ENCODE peak calls at places on chromosomes 4 and X, in nine cellular contexts. V, G, L, H, C, U, X, S and B are unnamed samples.

GRCh38 chr4:73311428-73311827 is 52.8 kb upstream of the ANKRD17 start:
- DNase-seq in L (peak; percentile 8), U (peak; percentile 77), V (no peak), G (no peak), S (no peak), H (no peak), X (no peak), C (no peak), B (no peak)

GRCh38 chrX:114584434-114584943 is 603 bp downstream of the HTR2C start:
- DNase-seq in X (no peak), V (no peak), H (no peak), S (no peak), U (no peak), L (no peak), G (peak; percentile 59), C (no peak), B (no peak)

GRCh38 chr4:119299221-119300071 is 22.5 kb downstream of the FABP2 start:
- DNase-seq in L (no peak), H (no peak), S (no peak), X (no peak), C (no peak), U (peak; percentile 28), V (no peak), G (no peak), B (peak; percentile 12)

GRCh38 chr4:8785656-8786142 is 85.9 kb downstream of the HMX1 start:
- DNase-seq in X (no peak), C (no peak), U (no peak), V (no peak), G (no peak), H (no peak), S (no peak), L (no peak), B (no peak)

GRCh38 chr4:6761540-6762243 is 20.8 kb upstream of the KIAA0232 start:
- DNase-seq in V (no peak), C (no peak), S (no peak), U (no peak), L (no peak), H (no peak), X (no peak), G (no peak), B (no peak)

GRCh38 chr4:107862658-107863057 is 37.9 kb downstream of the SGMS2 start:
- DNase-seq in X (no peak), H (peak; percentile 23), S (no peak), V (peak; percentile 49), G (no peak), L (peak; percentile 82), U (peak; percentile 63), C (peak; percentile 15), B (no peak)

GRCh38 chrX:53330331-53330730 is 48.9 kb upstream of the IQSEC2 start:
- DNase-seq in X (no peak), H (no peak), U (no peak), V (no peak), L (no peak), G (no peak), C (no peak), S (no peak), B (no peak)

GRCh38 chr4:77821775-77822174 is 2.6 kb upstream of the CNOT6L start:
- DNase-seq in G (no peak), C (no peak), S (no peak), H (no peak), X (no peak), L (no peak), V (no peak), U (no peak), B (no peak)

GRCh38 chr4:89379541-89380035 is 72.0 kb upstream of the GPRIN3 start:
- DNase-seq in L (no peak), X (no peak), G (no peak), H (no peak), V (no peak), S (no peak), C (no peak), U (no peak), B (no peak)

GRCh38 chrX:38807873-38808272 is 6.6 kb downstream of the MID1IP1 start:
- DNase-seq in U (no peak), L (no peak), S (no peak), C (no peak), G (no peak), V (no peak), H (no peak), X (no peak), B (no peak)

GRCh38 chrX:155086202-155086840 is 15.0 kb downstream of the BRCC3 start:
- DNase-seq in L (peak; percentile 31), G (no peak), X (peak; percentile 30), V (no peak), H (no peak), U (peak; percentile 12), S (no peak), C (peak; percentile 22), B (no peak)

GRCh38 chrX:20666316-20666715 is 399.6 kb upstream of the RPS6KA3 start:
- DNase-seq in U (no peak), S (no peak), C (no peak), L (no peak), G (no peak), X (no peak), V (no peak), H (no peak), B (no peak)

GRCh38 chr4:54061873-54062272 is 2.5 kb downstream of the CHIC2 start:
- DNase-seq in X (no peak), H (no peak), S (no peak), U (no peak), G (no peak), V (no peak), C (no peak), L (no peak), B (no peak)

GRCh38 chr4:54064317-54065275 is at the start of gene CHIC2:
- DNase-seq in U (peak; percentile 92), G (peak; percentile 96), L (peak; percentile 77), X (peak; percentile 96), S (peak; percentile 76), C (peak; percentile 63), H (peak; percentile 93), V (peak; percentile 96), B (peak; percentile 76)

GRCh38 chr4:54062392-54062791 is 2.0 kb downstream of the CHIC2 start:
- DNase-seq in L (no peak), X (no peak), S (no peak), G (no peak), U (no peak), C (no peak), V (no peak), H (no peak), B (no peak)

GRCh38 chr4:54063737-54064316 is 578 bp downstream of the CHIC2 start:
- DNase-seq in V (peak; percentile 39), U (no peak), L (no peak), G (peak; percentile 80), H (peak; percentile 39), S (peak; percentile 31), C (peak; percentile 4), X (peak; percentile 36), B (peak; percentile 19)

GRCh38 chr4:54063224-54063623 is 1.2 kb downstream of the CHIC2 start:
- DNase-seq in C (no peak), G (no peak), H (no peak), L (no peak), V (no peak), X (no peak), U (peak; percentile 60), S (no peak), B (no peak)
- TF ChIP-seq POLR2A in C (no peak), G (no peak), H (no peak), L (no peak), V (no peak), X (no peak), U (no peak), S (no peak), B (no peak)

DNA sequence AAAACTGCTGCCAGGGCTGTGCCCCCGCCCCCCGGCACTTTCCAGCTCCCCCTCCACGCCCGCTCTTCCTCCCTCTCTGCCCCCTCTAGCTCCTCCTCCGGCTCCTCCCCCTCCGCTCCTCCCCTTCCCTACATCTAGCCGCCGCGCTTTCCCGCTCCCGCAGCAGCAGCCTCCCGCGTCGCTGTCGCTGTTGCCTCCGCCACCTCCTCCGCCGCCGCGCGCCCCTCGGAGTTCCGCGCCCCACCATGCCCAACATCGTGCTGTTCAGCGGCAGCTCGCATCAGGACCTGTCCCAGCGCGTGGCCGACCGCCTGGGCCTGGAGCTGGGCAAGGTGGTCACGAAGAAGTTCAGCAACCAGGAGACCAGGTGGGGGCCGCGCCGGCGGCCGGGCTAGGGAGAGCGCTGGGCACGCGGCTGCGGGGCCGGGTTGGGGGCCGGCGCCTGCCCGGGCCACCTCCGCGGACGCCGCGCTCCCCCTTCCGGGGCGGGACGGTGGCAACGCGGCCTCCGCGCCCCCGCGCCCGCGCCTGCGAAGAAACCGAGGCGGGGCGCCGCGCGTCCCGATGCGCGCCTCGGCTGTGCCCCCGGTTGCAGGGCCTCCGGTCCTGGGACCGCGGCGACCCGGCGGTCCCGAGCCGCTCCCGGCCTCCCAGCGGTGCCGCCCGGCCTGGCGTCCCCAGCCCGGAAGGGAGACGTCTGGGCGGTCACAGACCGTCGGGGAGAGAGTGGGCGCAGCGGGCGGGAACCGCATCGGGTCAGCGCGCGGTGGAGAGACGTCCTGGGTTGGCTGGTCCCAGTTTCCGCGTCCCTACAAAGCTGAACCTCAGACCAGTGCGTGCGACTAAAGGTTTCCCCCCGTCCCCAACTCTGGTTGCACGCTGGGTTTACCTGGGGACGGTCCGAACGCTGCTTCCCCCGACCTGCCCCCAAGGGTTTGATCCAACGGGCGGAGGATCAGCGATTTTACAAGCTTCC is at the start of gene PRPS2:
- DNase-seq in V (peak; percentile 69), H (peak; percentile 53), S (peak; percentile 4), C (peak; percentile 76), U (peak; percentile 18), L (no peak), X (peak; percentile 48), G (peak; percentile 81), B (peak; percentile 70)
- TF ChIP-seq POLR2A in V (no peak), H (no peak), S (no peak), C (peak; percentile 76), U (peak; percentile 33), L (no peak), X (no peak), G (peak; percentile 35), B (peak; percentile 64)

GRCh38 chr4:100188829-100189228 is 1.4 kb downstream of the DDIT4L start:
- DNase-seq in H (no peak), C (no peak), S (no peak), V (no peak), X (peak; percentile 32), U (no peak), G (no peak), L (no peak), B (no peak)

GRCh38 chr4:100187781-100188180 is 2.5 kb downstream of the DDIT4L start:
- DNase-seq in H (no peak), G (no peak), U (no peak), X (no peak), V (no peak), S (no peak), L (no peak), C (no peak), B (no peak)

GRCh38 chr4:100189820-100190642 is at the start of gene DDIT4L:
- DNase-seq in H (no peak), C (peak; percentile 17), X (peak; percentile 49), V (peak; percentile 44), L (peak; percentile 15), U (peak; percentile 37), S (no peak), G (peak; percentile 86), B (no peak)

GRCh38 chr4:100190643-100191600 is 654 bp upstream of the DDIT4L start:
- DNase-seq in C (no peak), V (no peak), U (peak; percentile 37), L (no peak), S (no peak), X (peak; percentile 2), G (no peak), H (no peak), B (no peak)
- TF ChIP-seq POLR2A in C (no peak), V (no peak), U (no peak), L (no peak), S (no peak), X (no peak), G (no peak), H (no peak), B (no peak)

GRCh38 chrX:118345401-118346257 is at the start of gene WDR44:
- DNase-seq in H (peak; percentile 89), S (peak; percentile 40), C (peak; percentile 90), U (peak; percentile 92), V (peak; percentile 94), X (peak; percentile 93), L (peak; percentile 85), G (peak; percentile 94), B (peak; percentile 67)
- TF ChIP-seq POLR2A in H (no peak), S (peak; percentile 75), C (peak; percentile 76), U (peak; percentile 80), V (no peak), X (no peak), L (no peak), G (peak; percentile 59), B (peak; percentile 76)